ENCODE peak calls at places on chromosomes 16 and 17, in six cellular contexts. U is thyroid gland, A is foreskin keratinocyte, Y is HCT116, Z is lung, B is Caco-2. I is an unnamed sample. For H3K27me3, the result is how much of the 10 kb centered on the place peaks cover.

GRCh38 chr16:67779256-67780014 is 26.9 kb downstream of the RANBP10 start:
- DNase-seq in Z (no peak), Y (no peak), A (peak), B (no peak), U (no peak), I (no peak)

GRCh38 chr17:64787255-64787920 is 125.3 kb upstream of the SMURF2 start:
- DNase-seq in B (peak), Z (no peak), U (no peak), A (no peak), Y (no peak), I (no peak)

GRCh38 chr16:9381399-9381798 is 290.0 kb downstream of the HAPSTR1 start:
- DNase-seq in A (no peak), B (no peak), U (no peak), Y (no peak), Z (no peak), I (no peak)

GRCh38 chr17:3976675-3977171 is 12.5 kb upstream of the ATP2A3 start:
- DNase-seq in U (peak), Y (no peak), Z (peak), A (no peak), B (no peak), I (no peak)

GRCh38 chr17:31357831-31358400 is 33.6 kb upstream of the RAB11FIP4 start:
- DNase-seq in U (no peak), Y (no peak), Z (no peak), B (no peak), A (no peak), I (no peak)

GRCh38 chr16:3149630-3150345 is 15.0 kb downstream of the ZNF213 start:
- DNase-seq in B (peak), Z (peak), A (no peak), Y (no peak), U (peak), I (no peak)

GRCh38 chr17:55577687-55578086 is 66.4 kb upstream of the SMIM36 start:
- DNase-seq in Y (no peak), U (no peak), B (no peak), A (no peak), Z (no peak), I (peak)

GRCh38 chr17:3804503-3804931 is 3.5 kb upstream of the ITGAE start:
- DNase-seq in Z (no peak), B (no peak), A (no peak), Y (no peak), U (peak), I (peak)

GRCh38 chr16:13529193-13529982 is 390.6 kb upstream of the ERCC4 start:
- DNase-seq in A (no peak), U (no peak), B (peak), Z (no peak), Y (no peak), I (no peak)

GRCh38 chr17:2277430-2278170 is 26.0 kb downstream of the SMG6 start:
- DNase-seq in Z (no peak), B (no peak), Y (no peak), U (peak), A (no peak), I (no peak)

GRCh38 chr17:6045621-6046357 is 24.4 kb upstream of the WSCD1 start:
- DNase-seq in B (no peak), U (no peak), A (no peak), Z (no peak), Y (no peak), I (no peak)

GRCh38 chr16:10880609-10881452 is 3.8 kb downstream of the CIITA start:
- DNase-seq in Z (no peak), U (no peak), B (no peak), Y (no peak), A (no peak), I (no peak)

GRCh38 chr16:55376045-55376444 is 52.0 kb downstream of the IRX6 start:
- DNase-seq in B (no peak), A (no peak), Y (no peak), Z (no peak), U (peak), I (no peak)

GRCh38 chr17:75694536-75694935 is 26.7 kb upstream of the ITGB4 start:
- DNase-seq in U (no peak), A (no peak), Y (no peak), Z (no peak), B (no peak), I (no peak)

GRCh38 chr17:45861185-45861584 is 16.5 kb downstream of the SPPL2C start:
- DNase-seq in B (no peak), Z (no peak), A (no peak), Y (no peak), U (no peak), I (no peak)

GRCh38 chr16:13077816-13078215 is 176.4 kb downstream of the SHISA9 start:
- DNase-seq in Z (no peak), U (no peak), Y (no peak), B (no peak), A (no peak), I (no peak)

GRCh38 chr17:41655611-41656111 is 31.3 kb upstream of the KRT17 start:
- DNase-seq in Y (no peak), U (peak), B (peak), A (peak), Z (peak), I (no peak)

GRCh38 chr17:4548721-4549531 is 6.3 kb downstream of the MYBBP1A start:
- DNase-seq in Y (no peak), B (no peak), Z (no peak), U (no peak), A (peak), I (no peak)

GRCh38 chr16:12087901-12088364 is 111.4 kb downstream of the SNX29 start:
- DNase-seq in B (no peak), A (no peak), U (peak), Z (no peak), Y (no peak), I (no peak)

GRCh38 chr17:74485841-74486240 is 19.4 kb downstream of the CD300A start:
- DNase-seq in Z (no peak), U (no peak), B (no peak), Y (no peak), A (no peak), I (no peak)

GRCh38 chr16:64478258-64478906 is 643.5 kb downstream of the CDH11 start:
- DNase-seq in B (peak), Z (peak), Y (no peak), A (no peak), U (peak), I (no peak)

DNA sequence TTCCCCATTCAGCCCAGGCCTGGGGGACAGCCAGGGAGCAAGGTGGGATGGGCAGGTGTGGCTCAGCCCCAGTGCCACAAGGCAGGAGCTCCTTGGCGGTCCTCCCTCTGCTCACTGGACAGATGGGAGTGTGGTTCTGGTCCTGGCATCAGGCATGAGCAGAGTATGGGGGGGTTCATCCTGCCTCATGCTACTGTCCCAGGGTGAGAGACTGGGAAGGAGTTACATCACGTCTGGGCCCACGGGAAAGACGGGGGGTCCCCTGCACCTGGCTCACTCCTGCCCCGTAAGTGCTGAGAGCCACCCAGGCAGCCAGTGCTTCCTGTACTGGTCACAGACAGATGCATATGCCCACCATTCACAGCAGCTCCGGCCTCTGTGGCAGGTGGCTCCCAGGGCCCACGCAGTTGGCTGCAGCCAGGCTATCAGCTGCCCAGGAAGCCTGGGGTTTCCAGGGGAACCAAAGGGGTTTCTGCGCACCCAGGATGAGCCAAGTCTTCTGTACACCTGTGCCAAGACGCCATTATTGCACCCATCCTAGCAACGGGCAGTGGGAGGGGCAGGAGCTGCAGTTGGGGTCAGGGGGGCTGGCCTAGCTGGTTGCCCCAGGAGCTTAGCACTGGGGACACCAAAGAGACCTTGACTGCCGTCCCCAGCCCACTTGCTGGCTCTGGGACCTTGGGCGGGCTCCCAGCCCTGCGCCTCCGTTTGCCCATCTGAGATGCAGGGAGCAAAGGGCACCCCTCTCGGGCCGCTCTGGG is 1.9 kb downstream of the BAIAP3 start:
- DNase-seq in A (no peak), Y (no peak), U (no peak), B (no peak), Z (no peak), I (no peak)
- H3K27me3 ChIP-seq in A (half or more), Y (under half), U (under half), B (under half), Z (under half), I (half or more)

DNA sequence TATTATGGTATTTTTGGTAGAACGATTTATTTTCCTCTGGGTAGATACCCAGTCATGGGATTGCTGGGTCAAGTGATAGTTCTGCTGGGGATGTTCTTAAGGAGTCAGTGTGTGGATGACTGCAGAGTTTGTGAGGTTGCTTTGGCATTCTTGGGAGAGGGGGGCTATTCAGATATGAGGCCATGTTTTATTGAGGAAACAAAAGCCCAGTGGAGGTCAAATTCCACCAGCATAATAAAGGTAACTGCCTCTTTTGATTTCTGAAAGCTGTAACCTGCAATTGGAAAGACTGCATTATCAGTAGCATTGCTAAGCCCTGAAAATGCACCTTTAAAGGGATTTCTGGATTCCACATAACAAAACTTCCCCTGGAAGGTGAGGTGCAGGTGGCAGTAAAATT is 43.7 kb upstream of the HNF1B start:
- DNase-seq in U (no peak), Y (no peak), Z (no peak), B (no peak), A (no peak), I (no peak)
- H3K27me3 ChIP-seq in U (under half), Y (under half), Z (under half), B (under half), A (half or more), I (under half)

GRCh38 chr16:89051521-89052166 is 42.0 kb upstream of the ACSF3 start:
- DNase-seq in Z (no peak), U (no peak), B (no peak), Y (no peak), A (no peak), I (no peak)

GRCh38 chr16:89050119-89050867 is 43.4 kb upstream of the ACSF3 start:
- DNase-seq in A (no peak), Z (no peak), B (no peak), U (no peak), Y (no peak), I (no peak)

GRCh38 chr16:89049484-89050118 is 44.1 kb upstream of the ACSF3 start:
- DNase-seq in Y (no peak), U (no peak), B (no peak), A (no peak), Z (no peak), I (no peak)

GRCh38 chr16:89052191-89052787 is 41.4 kb upstream of the ACSF3 start:
- DNase-seq in B (no peak), Z (no peak), Y (no peak), A (no peak), U (no peak), I (no peak)

GRCh38 chr16:89050868-89051311 is 42.8 kb upstream of the ACSF3 start:
- DNase-seq in U (no peak), Z (no peak), A (no peak), B (no peak), Y (no peak), I (no peak)
- H3K27me3 ChIP-seq in U (under half), Z (under half), A (half or more), B (under half), Y (under half), I (under half)

DNA sequence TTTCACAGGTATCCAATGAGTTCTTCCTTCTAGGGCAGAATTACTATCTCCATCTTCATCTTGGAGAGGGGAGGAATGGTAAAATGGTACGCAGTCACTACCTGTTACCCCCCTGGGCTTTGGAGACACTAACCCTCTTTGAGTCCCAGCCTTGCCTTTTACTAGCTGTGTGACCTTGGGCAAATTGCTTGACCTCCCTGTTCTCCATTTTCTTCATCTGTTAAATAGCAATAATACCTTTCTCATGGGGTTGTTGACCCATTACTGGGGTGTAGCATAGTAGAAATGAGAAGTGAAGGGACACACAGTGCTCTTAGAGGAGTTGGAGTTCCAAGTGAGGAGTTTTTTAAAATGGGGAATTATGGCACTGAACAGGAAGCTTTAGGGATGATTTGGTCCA is 324.7 kb downstream of the FOXL1 start:
- DNase-seq in Z (no peak), Y (no peak), A (no peak), B (no peak), U (no peak), I (no peak)
- H3K27me3 ChIP-seq in Z (under half), Y (under half), A (under half), B (under half), U (under half), I (under half)

GRCh38 chr17:48627242-48627597 is 1.1 kb upstream of the HOXB9 start:
- DNase-seq in U (no peak), A (no peak), Z (no peak), B (no peak), Y (no peak), I (no peak)

GRCh38 chr17:48627625-48628510 is 1.7 kb upstream of the HOXB9 start:
- DNase-seq in B (no peak), U (no peak), A (no peak), Y (no peak), Z (no peak), I (no peak)

GRCh38 chr17:48625502-48626201 is 506 bp downstream of the HOXB9 start:
- DNase-seq in Z (no peak), B (peak), U (peak), Y (no peak), A (no peak), I (no peak)

GRCh38 chr17:48626202-48626469 is at the start of gene HOXB9:
- DNase-seq in Z (no peak), B (no peak), U (no peak), A (no peak), Y (no peak), I (no peak)

DNA sequence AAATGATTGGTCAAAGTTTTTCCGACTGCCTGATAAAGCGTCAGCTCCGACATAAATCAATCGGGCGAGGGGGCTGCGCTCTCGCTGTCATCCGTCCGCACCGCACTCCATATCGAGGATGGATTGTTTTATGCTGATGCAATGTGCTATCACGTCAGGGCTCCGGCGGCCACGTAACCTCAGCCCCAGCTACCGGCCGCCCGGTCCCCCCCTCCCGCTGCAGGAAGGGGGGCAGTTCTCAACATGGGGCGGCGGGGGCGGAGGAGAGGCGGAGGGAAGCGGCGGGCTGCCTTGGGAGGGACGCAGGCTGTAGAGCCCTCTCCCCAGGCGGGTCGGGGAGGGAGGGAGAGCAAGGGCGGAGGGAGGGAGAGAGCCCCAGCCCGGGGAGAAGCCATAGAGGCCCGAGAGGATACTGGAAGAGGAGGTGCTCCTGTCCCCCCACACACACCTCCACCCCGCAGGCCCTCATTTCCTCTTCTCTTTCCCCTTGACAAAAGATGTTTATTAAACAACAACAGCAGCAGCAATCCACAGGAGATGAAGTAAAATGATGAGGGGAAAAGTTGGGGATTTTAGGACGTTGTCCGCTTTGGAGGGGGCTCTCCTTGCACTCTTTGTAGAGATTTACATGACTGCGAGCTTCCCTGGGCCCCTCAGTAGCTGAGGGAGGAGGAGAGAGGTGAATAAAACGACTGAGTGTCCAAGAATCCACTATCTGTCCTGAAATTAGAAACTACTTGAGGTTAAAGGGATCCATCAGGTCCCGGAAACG is 498 bp upstream of the HOXB9 start:
- DNase-seq in A (no peak), Z (no peak), Y (peak), B (peak), U (no peak), I (peak)
- H3K27me3 ChIP-seq in A (half or more), Z (under half), Y (under half), B (under half), U (half or more), I (under half)

I was measured in kidney epithelial cell.